ENCODE peak calls at places on chromosomes 16 and 17, in six cellular contexts. K, S, V, M, E and L are unnamed samples.
A peak's percentile ranks its signal among the peaks of the same experiment; 100 is the strongest.

GRCh38 chr17:66255527-66255971 is 26.3 kb upstream of the APOH start:
- DNase-seq in K (no peak), S (no peak), V (no peak), M (no peak), E (no peak), L (no peak)

GRCh38 chr16:85657996-85658395 is 30.8 kb downstream of the GINS2 start:
- DNase-seq in K (no peak), S (no peak), V (no peak), M (no peak), E (no peak), L (no peak)

GRCh38 chr16:50245417-50246298 is 20.7 kb upstream of the ADCY7 start:
- DNase-seq in K (no peak), S (peak; percentile 75), V (peak; percentile 45), M (peak; percentile 58), E (no peak), L (peak; percentile 60)

GRCh38 chr16:51648521-51648920 is 497.5 kb upstream of the SALL1 start:
- DNase-seq in K (no peak), S (no peak), V (no peak), M (no peak), E (no peak), L (no peak)

GRCh38 chr16:23755484-23755809 is 621 bp downstream of the CHP2 start:
- DNase-seq in K (no peak), S (no peak), V (no peak), M (no peak), E (no peak), L (no peak)

GRCh38 chr17:82001657-82002056 is 21.0 kb downstream of the CENPX start:
- DNase-seq in K (no peak), S (no peak), V (no peak), M (no peak), E (no peak), L (no peak)

GRCh38 chr17:4004517-4005295 is 40.5 kb upstream of the ATP2A3 start:
- DNase-seq in K (peak; percentile 71), S (peak; percentile 77), V (no peak), M (peak; percentile 89), E (peak; percentile 90), L (peak; percentile 85)

GRCh38 chr16:11005611-11005975 is 61.2 kb downstream of the CLEC16A start:
- DNase-seq in K (no peak), S (no peak), V (peak; percentile 75), M (no peak), E (no peak), L (no peak)

GRCh38 chr16:22638393-22639206 is 127.9 kb downstream of the NPIPB5 start:
- DNase-seq in K (no peak), S (no peak), V (no peak), M (no peak), E (no peak), L (no peak)

GRCh38 chr16:88429387-88430184 is 23.5 kb upstream of the ZFPM1 start:
- DNase-seq in K (no peak), S (no peak), V (no peak), M (no peak), E (no peak), L (no peak)
- H2AFZ ChIP-seq in K (peak overlapping the region; percentile 35), S (no peak overlapping the region), V (peak overlapping the region; percentile 63), M (no peak overlapping the region), E (no peak overlapping the region), L (no peak overlapping the region)

DNA sequence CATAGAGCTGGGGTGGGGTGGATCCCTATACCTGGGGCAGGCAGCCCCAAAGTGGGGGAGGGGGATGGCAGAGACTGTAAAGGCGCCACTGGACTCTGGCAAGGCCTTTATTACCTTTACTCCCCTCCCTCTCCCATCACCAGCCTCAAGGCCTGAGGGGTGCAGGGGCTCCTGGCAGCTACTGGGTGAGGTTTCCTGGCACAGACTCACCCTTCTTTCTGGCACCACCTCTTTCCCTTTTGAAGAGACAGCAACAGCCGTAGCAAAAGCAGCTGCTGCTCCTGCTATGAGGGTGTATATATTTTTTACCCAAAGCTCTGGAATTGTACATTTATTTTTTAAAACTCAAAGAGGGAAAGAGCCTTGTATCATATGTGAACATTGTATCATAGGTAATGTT is 17.6 kb downstream of the RAPGEFL1 start:
- DNase-seq in K (no peak), S (no peak), V (no peak), M (no peak), E (no peak), L (no peak)
- H2AFZ ChIP-seq in K (no peak overlapping the region), S (no peak overlapping the region), V (no peak overlapping the region), M (no peak overlapping the region), E (no peak overlapping the region), L (no peak overlapping the region)

DNA sequence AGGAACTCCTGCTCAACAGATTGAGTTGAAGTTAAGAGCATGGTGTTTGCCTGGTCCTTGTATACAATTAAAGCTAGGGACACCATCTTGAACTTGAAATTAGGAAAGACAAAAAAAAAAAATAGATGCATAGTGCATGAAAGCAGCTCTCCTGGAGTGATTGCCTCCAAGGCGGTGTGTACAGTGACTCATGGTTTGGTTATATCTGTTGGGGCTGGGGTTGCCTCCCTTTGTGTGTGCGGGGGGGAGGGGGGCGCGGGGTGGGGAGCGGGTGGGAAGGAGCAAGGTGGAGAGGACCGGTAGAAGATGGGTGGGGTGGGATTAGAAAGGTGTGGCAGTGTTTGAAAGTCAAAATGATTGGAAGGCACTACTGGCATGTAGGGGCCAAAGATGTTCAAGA is 3.4 kb downstream of the TMED6 start:
- DNase-seq in K (no peak), S (no peak), V (no peak), M (no peak), E (no peak), L (no peak)
- H2AFZ ChIP-seq in K (no peak overlapping the region), S (no peak overlapping the region), V (no peak overlapping the region), M (no peak overlapping the region), E (no peak overlapping the region), L (no peak overlapping the region)

DNA sequence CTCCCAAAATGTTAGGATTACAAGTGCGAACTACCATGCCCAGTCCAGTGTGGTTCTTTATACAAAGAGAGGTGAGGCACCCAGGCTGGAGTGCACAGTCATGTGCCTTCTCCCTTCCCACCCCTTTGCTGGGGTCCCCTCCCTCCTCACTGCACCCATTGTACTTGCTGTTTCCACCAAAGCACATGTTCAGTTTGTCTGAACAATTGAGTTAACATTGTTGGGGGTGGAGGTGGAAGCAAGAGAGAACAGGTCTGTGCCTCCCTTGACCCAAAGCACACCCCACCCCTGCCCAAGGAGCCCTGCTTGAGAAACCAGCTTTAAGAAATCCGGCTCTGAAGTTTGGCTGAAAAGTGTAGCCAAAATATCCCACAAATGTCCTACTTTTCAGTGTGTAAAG is 142.3 kb upstream of the CDH5 start:
- DNase-seq in K (no peak), S (no peak), V (no peak), M (no peak), E (no peak), L (no peak)
- H2AFZ ChIP-seq in K (no peak overlapping the region), S (no peak overlapping the region), V (no peak overlapping the region), M (no peak overlapping the region), E (no peak overlapping the region), L (no peak overlapping the region)

DNA sequence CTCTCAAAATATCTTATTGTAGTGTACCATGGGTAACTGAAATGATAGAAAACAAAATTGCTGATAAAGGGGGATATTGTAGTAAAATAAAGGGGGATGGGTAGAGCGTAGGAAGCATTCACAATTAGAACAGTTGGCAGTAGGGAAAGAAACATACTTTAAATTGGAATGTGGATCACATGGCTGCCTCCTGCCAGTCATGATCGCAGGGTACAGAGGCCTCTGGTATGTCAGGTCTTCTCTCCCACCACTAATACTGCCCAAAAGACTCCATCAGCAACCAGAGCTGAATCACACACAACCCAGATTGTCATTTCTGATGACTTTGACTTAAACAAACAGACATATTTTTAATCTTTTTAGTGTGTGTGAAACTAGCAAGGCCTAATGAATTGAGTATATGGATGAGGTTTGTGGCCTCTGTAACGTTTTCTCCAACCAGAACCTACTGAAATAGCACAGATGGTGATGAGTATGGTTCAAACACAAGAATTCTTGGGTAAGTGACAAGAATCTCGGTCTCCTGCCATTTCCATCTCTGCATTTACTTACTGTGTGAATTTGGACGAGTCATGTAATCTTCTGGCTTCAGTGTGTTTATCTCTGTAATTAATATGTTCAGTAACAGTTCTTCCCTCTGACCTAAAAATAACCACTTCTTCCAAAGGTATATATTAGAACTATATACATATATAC is 112.6 kb downstream of the USP22 start:
- DNase-seq in K (no peak), S (no peak), V (peak; percentile 24), M (no peak), E (no peak), L (no peak)
- H2AFZ ChIP-seq in K (no peak overlapping the region), S (no peak overlapping the region), V (no peak overlapping the region), M (no peak overlapping the region), E (no peak overlapping the region), L (no peak overlapping the region)